ENCODE peak calls at places on chromosomes 12 and 14, in six cellular contexts. Y is foreskin fibroblast; P is HTR-8/SVneo; M is stimulated activated CD8-positive, alpha-beta memory T cell treated with anti-CD3 and anti-CD28 coated beads, Interleukin-15, amount 100 ng/mL, for 4 hours; N is activated CD8-positive, alpha-beta T cell treated with anti-CD3 and anti-CD28 coated beads for 36 hours; L is EL. T is an unnamed sample.

GRCh38 chr14:95515523-95516517 is 630 bp downstream of the SYNE3 start:
- DNase-seq in M (peak), L (peak), P (no peak), N (peak), Y (peak), T (no peak)

GRCh38 chr12:100187857-100188519 is 12.6 kb upstream of the ACTR6 start:
- DNase-seq in L (no peak), N (no peak), M (no peak), Y (no peak), P (no peak), T (no peak)

GRCh38 chr12:65278576-65279386 is at the start of gene MSRB3:
- DNase-seq in P (peak), N (peak), Y (peak), M (no peak), L (peak), T (peak)

GRCh38 chr12:132624910-132625630 is 6.5 kb downstream of the P2RX2 start:
- DNase-seq in M (no peak), P (no peak), Y (no peak), N (no peak), L (no peak), T (no peak)

GRCh38 chr14:74083161-74083560 is 1.1 kb downstream of the ALDH6A1 start:
- DNase-seq in P (no peak), M (no peak), L (no peak), Y (no peak), N (no peak), T (no peak)

GRCh38 chr14:82075566-82075965 is 541.9 kb upstream of the SEL1L start:
- DNase-seq in M (no peak), Y (peak), L (no peak), N (peak), P (no peak), T (no peak)

GRCh38 chr14:102419716-102420115 is 57.0 kb downstream of the TECPR2 start:
- DNase-seq in M (no peak), P (no peak), L (no peak), N (no peak), Y (no peak), T (no peak)

GRCh38 chr14:58697927-58698641 is 60.3 kb downstream of the DACT1 start:
- DNase-seq in M (no peak), L (no peak), N (no peak), Y (no peak), P (no peak), T (peak)

GRCh38 chr14:61730756-61731373 is 31.4 kb upstream of the SNAPC1 start:
- DNase-seq in L (no peak), M (no peak), P (no peak), N (no peak), Y (peak), T (no peak)

GRCh38 chr14:58560208-58560607 is 77.6 kb upstream of the DACT1 start:
- DNase-seq in M (no peak), N (no peak), Y (peak), L (peak), P (peak), T (no peak)

GRCh38 chr14:95144849-95145248 is 12.5 kb downstream of the DICER1 start:
- DNase-seq in Y (no peak), P (no peak), N (no peak), M (no peak), L (no peak), T (no peak)

GRCh38 chr12:4290011-4290790 is 16.6 kb downstream of the CCND2 start:
- DNase-seq in M (no peak), P (no peak), L (no peak), N (no peak), Y (no peak), T (no peak)

GRCh38 chr12:117792471-117792870 is 176.3 kb downstream of the KSR2 start:
- DNase-seq in M (no peak), Y (no peak), N (no peak), L (no peak), P (no peak), T (no peak)

GRCh38 chr12:80648866-80649265 is 58.6 kb upstream of the MYF6 start:
- DNase-seq in N (no peak), L (peak), Y (peak), P (peak), M (no peak), T (no peak)

GRCh38 chr12:52646613-52647012 is 5.4 kb downstream of the KRT2 start:
- DNase-seq in L (no peak), Y (no peak), M (no peak), P (no peak), N (no peak), T (no peak)

GRCh38 chr14:73612339-73613045 is at the start of gene ACOT6:
- DNase-seq in L (peak), M (peak), P (peak), Y (peak), N (peak), T (peak)

T was measured in NCI-H748 treated with DMSO at 0.1 percent for 48 hours.